ENCODE peak calls at places on chromosomes 13 and 19, in five cellular contexts. One of them, this sample, is unnamed.

GRCh38 chr19:51702754-51703654 is 9.9 kb downstream of the SPACA6 start:
- DNase-seq in Karpas-422: no peak
- DNase-seq in GM23248: peak; percentile 21
- DNase-seq in K562: no peak
- DNase-seq in H9: peak; percentile 91
- DNase-seq in this sample: no peak

GRCh38 chr13:100497394-100497793 is 91.2 kb downstream of the GGACT start:
- DNase-seq in Karpas-422: no peak
- DNase-seq in GM23248: peak; percentile 44
- DNase-seq in K562: no peak
- DNase-seq in H9: no peak
- DNase-seq in this sample: no peak

GRCh38 chr13:109644069-109644750 is 142.2 kb downstream of the IRS2 start:
- DNase-seq in Karpas-422: no peak
- DNase-seq in GM23248: no peak
- DNase-seq in K562: no peak
- DNase-seq in H9: no peak
- DNase-seq in this sample: no peak

GRCh38 chr13:90868321-90868920 is 479.1 kb upstream of the MIR17HG start:
- DNase-seq in Karpas-422: peak; percentile 74
- DNase-seq in GM23248: peak; percentile 47
- DNase-seq in K562: peak; percentile 63
- DNase-seq in H9: no peak
- DNase-seq in this sample: no peak

GRCh38 chr13:106205871-106206270 is 329.6 kb downstream of the EFNB2 start:
- DNase-seq in Karpas-422: no peak
- DNase-seq in GM23248: no peak
- DNase-seq in K562: no peak
- DNase-seq in H9: no peak
- DNase-seq in this sample: no peak

GRCh38 chr19:34555447-34555846 is 73.9 kb downstream of the WTIP start:
- DNase-seq in Karpas-422: peak; percentile 80
- DNase-seq in GM23248: peak; percentile 20
- DNase-seq in K562: no peak
- DNase-seq in H9: peak; percentile 61
- DNase-seq in this sample: peak; percentile 29

GRCh38 chr19:32097620-32098019 is 247.8 kb upstream of the ZNF507 start:
- DNase-seq in Karpas-422: no peak
- DNase-seq in GM23248: no peak
- DNase-seq in K562: no peak
- DNase-seq in H9: no peak
- DNase-seq in this sample: no peak

GRCh38 chr19:27974082-27974513 is 1238.9 kb downstream of the UQCRFS1 start:
- DNase-seq in Karpas-422: peak; percentile 72
- DNase-seq in GM23248: peak; percentile 69
- DNase-seq in K562: peak; percentile 26
- DNase-seq in H9: peak; percentile 44
- DNase-seq in this sample: peak; percentile 38

GRCh38 chr19:41616785-41617621 is 9.9 kb downstream of the CEACAM4 start:
- DNase-seq in Karpas-422: peak; percentile 48
- DNase-seq in GM23248: peak; percentile 44
- DNase-seq in K562: peak; percentile 23
- DNase-seq in H9: peak; percentile 30
- DNase-seq in this sample: peak; percentile 51

GRCh38 chr13:41505209-41505835 is 48.0 kb downstream of the RGCC start:
- DNase-seq in Karpas-422: no peak
- DNase-seq in GM23248: peak; percentile 94
- DNase-seq in K562: no peak
- DNase-seq in H9: no peak
- DNase-seq in this sample: no peak

GRCh38 chr13:39369161-39369890 is 233.7 kb downstream of the LHFPL6 start:
- DNase-seq in Karpas-422: no peak
- DNase-seq in GM23248: no peak
- DNase-seq in K562: no peak
- DNase-seq in H9: no peak
- DNase-seq in this sample: no peak

GRCh38 chr13:26021516-26021915 is 30.3 kb downstream of the SHISA2 start:
- DNase-seq in Karpas-422: no peak
- DNase-seq in GM23248: no peak
- DNase-seq in K562: no peak
- DNase-seq in H9: no peak
- DNase-seq in this sample: no peak

GRCh38 chr19:47581605-47582319 is 8.8 kb upstream of the ZNF541 start:
- DNase-seq in Karpas-422: no peak
- DNase-seq in GM23248: no peak
- DNase-seq in K562: no peak
- DNase-seq in H9: no peak
- DNase-seq in this sample: no peak

GRCh38 chr13:110044521-110045200 is 258.3 kb upstream of the IRS2 start:
- DNase-seq in Karpas-422: no peak
- DNase-seq in GM23248: peak; percentile 82
- DNase-seq in K562: no peak
- DNase-seq in H9: no peak
- DNase-seq in this sample: no peak

GRCh38 chr19:10230904-10231623 is at the start of gene S1PR2:
- DNase-seq in Karpas-422: peak; percentile 90
- DNase-seq in GM23248: peak; percentile 91
- DNase-seq in K562: peak; percentile 95
- DNase-seq in H9: peak; percentile 86
- DNase-seq in this sample: peak; percentile 61

GRCh38 chr19:46717716-46718143 is 816 bp upstream of the PRKD2 start:
- DNase-seq in Karpas-422: peak; percentile 52
- DNase-seq in GM23248: peak; percentile 45
- DNase-seq in K562: no peak
- DNase-seq in H9: no peak
- DNase-seq in this sample: no peak

GRCh38 chr19:52735734-52736133 is 890 bp upstream of the ZNF611 start:
- DNase-seq in Karpas-422: no peak
- DNase-seq in GM23248: peak; percentile 15
- DNase-seq in K562: no peak
- DNase-seq in H9: peak; percentile 97
- DNase-seq in this sample: peak; percentile 15

GRCh38 chr19:56152644-56153043 is 11.6 kb downstream of the ZNF444 start:
- DNase-seq in Karpas-422: no peak
- DNase-seq in GM23248: no peak
- DNase-seq in K562: no peak
- DNase-seq in H9: no peak
- DNase-seq in this sample: no peak

GRCh38 chr13:73096173-73097117 is 37.6 kb downstream of the KLF5 start:
- DNase-seq in Karpas-422: no peak
- DNase-seq in GM23248: no peak
- DNase-seq in K562: peak; percentile 8
- DNase-seq in H9: no peak
- DNase-seq in this sample: no peak

GRCh38 chr19:52690395-52691214 is 44.2 kb downstream of the ZNF611 start:
- DNase-seq in Karpas-422: peak; percentile 98
- DNase-seq in GM23248: peak; percentile 98
- DNase-seq in K562: peak; percentile 93
- DNase-seq in H9: peak; percentile 95
- DNase-seq in this sample: peak; percentile 96

GRCh38 chr13:108609353-108609752 is 20.1 kb upstream of the MYO16 start:
- DNase-seq in Karpas-422: peak; percentile 45
- DNase-seq in GM23248: peak; percentile 24
- DNase-seq in K562: no peak
- DNase-seq in H9: no peak
- DNase-seq in this sample: no peak

GRCh38 chr13:43235028-43235427 is 211.6 kb downstream of the DNAJC15 start:
- DNase-seq in Karpas-422: no peak
- DNase-seq in GM23248: no peak
- DNase-seq in K562: no peak
- DNase-seq in H9: no peak
- DNase-seq in this sample: no peak

DNA sequence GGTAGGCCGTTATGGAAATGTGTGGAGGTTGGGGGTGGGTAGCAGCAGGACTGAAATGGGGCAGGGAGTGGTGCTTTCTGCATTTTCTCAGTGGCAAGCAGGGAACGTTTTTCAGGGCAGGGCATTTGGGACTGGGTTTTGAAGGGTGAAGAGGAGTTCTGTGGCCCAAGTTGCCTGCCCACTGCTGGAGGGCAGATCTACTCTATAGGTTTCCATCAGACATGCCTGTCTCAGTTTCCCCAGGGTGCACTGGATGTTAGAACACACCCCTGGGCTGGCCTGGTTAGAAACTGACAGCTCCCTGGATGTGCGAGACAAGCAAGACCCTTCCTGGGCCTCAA is 870 bp upstream of the GRIN3B start:
- DNase-seq in Karpas-422: no peak
- DNase-seq in GM23248: no peak
- DNase-seq in K562: no peak
- DNase-seq in H9: no peak
- DNase-seq in this sample: no peak
- H3K79me2 ChIP-seq in Karpas-422: no peaks in the 10 kb centered on the region
- H3K79me2 ChIP-seq in GM23248: no peaks in the 10 kb centered on the region
- H3K79me2 ChIP-seq in K562: no peaks in the 10 kb centered on the region
- H3K79me2 ChIP-seq in H9: peaks cover 2% of the 10 kb centered on the region
- H3K79me2 ChIP-seq in this sample: no peaks in the 10 kb centered on the region

DNA sequence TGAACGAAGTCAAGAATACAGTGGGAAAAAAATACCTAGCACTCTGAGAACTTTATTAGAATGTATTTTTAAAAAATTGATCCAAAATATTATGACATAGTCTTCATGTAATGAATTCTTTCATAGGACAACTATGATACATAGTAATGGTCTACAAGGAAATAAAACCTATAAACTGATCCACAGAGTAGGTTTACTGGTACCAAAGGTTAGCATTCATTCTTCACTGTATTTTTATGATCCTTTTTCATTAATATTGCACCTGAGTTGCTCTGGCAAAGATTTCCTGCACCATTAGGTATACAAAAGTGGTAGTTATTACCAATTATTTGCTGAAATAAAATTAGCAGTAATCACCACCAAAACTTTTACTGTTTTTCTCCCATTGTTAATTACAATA is 4.2 kb downstream of the NEK3 start:
- DNase-seq in Karpas-422: no peak
- DNase-seq in GM23248: no peak
- DNase-seq in K562: no peak
- DNase-seq in H9: no peak
- DNase-seq in this sample: no peak
- H3K79me2 ChIP-seq in Karpas-422: peaks cover 16% of the 10 kb centered on the region
- H3K79me2 ChIP-seq in GM23248: peaks cover 13% of the 10 kb centered on the region
- H3K79me2 ChIP-seq in K562: no peaks in the 10 kb centered on the region
- H3K79me2 ChIP-seq in H9: no peaks in the 10 kb centered on the region
- H3K79me2 ChIP-seq in this sample: no peaks in the 10 kb centered on the region

DNA sequence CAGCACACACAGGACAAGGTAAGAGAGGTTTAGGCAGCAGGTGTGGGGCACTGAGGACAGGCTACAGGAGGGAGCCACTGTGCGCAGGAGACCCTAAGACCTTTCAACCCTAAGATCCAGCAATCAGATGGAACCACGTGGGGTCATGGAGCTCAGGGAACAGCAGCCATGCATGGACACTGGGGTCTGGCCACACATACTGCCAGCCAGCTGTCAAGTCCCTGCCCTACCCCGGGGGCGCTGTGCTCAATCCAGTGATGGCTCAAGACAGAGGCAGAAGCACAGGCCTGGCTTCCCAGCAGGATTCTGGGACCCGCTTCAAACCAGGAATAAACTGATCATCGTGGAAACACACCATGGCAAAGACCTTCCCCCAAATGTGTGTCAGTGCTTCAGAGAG is 25.5 kb upstream of the EPHX3 start:
- DNase-seq in Karpas-422: no peak
- DNase-seq in GM23248: no peak
- DNase-seq in K562: no peak
- DNase-seq in H9: no peak
- DNase-seq in this sample: no peak
- H3K79me2 ChIP-seq in Karpas-422: peaks cover 54% of the 10 kb centered on the region
- H3K79me2 ChIP-seq in GM23248: peaks cover 100% of the 10 kb centered on the region
- H3K79me2 ChIP-seq in K562: no peaks in the 10 kb centered on the region
- H3K79me2 ChIP-seq in H9: no peaks in the 10 kb centered on the region
- H3K79me2 ChIP-seq in this sample: peaks cover 87% of the 10 kb centered on the region

GRCh38 chr19:17091758-17092333 is 16.3 kb downstream of the MYO9B start:
- DNase-seq in Karpas-422: peak; percentile 63
- DNase-seq in GM23248: no peak
- DNase-seq in K562: peak; percentile 38
- DNase-seq in H9: no peak
- DNase-seq in this sample: no peak

GRCh38 chr19:17097593-17098126 is 22.1 kb downstream of the MYO9B start:
- DNase-seq in Karpas-422: no peak
- DNase-seq in GM23248: peak; percentile 66
- DNase-seq in K562: peak; percentile 63
- DNase-seq in H9: no peak
- DNase-seq in this sample: no peak

GRCh38 chr19:17092696-17093095 is 17.1 kb downstream of the MYO9B start:
- DNase-seq in Karpas-422: no peak
- DNase-seq in GM23248: no peak
- DNase-seq in K562: no peak
- DNase-seq in H9: no peak
- DNase-seq in this sample: no peak

GRCh38 chr19:17098326-17098725 is 22.7 kb downstream of the MYO9B start:
- DNase-seq in Karpas-422: no peak
- DNase-seq in GM23248: no peak
- DNase-seq in K562: no peak
- DNase-seq in H9: no peak
- DNase-seq in this sample: no peak

GRCh38 chr19:17095141-17095919 is 19.8 kb downstream of the MYO9B start:
- DNase-seq in Karpas-422: no peak
- DNase-seq in GM23248: peak; percentile 87
- DNase-seq in K562: no peak
- DNase-seq in H9: no peak
- DNase-seq in this sample: no peak
- H3K79me2 ChIP-seq in Karpas-422: peaks cover 90% of the 10 kb centered on the region
- H3K79me2 ChIP-seq in GM23248: peaks cover 100% of the 10 kb centered on the region
- H3K79me2 ChIP-seq in K562: peaks cover 80% of the 10 kb centered on the region
- H3K79me2 ChIP-seq in H9: peaks cover 7% of the 10 kb centered on the region
- H3K79me2 ChIP-seq in this sample: peaks cover 89% of the 10 kb centered on the region

GRCh38 chr13:114116734-114117133 is 15.7 kb downstream of the RASA3 start:
- DNase-seq in Karpas-422: no peak
- DNase-seq in GM23248: no peak
- DNase-seq in K562: no peak
- DNase-seq in H9: no peak
- DNase-seq in this sample: no peak

GRCh38 chr13:114115191-114115671 is 17.2 kb downstream of the RASA3 start:
- DNase-seq in Karpas-422: no peak
- DNase-seq in GM23248: peak; percentile 90
- DNase-seq in K562: peak; percentile 27
- DNase-seq in H9: no peak
- DNase-seq in this sample: no peak

GRCh38 chr13:114113961-114114360 is 18.5 kb downstream of the RASA3 start:
- DNase-seq in Karpas-422: no peak
- DNase-seq in GM23248: no peak
- DNase-seq in K562: no peak
- DNase-seq in H9: no peak
- DNase-seq in this sample: no peak

GRCh38 chr13:114118086-114118762 is 14.2 kb downstream of the RASA3 start:
- DNase-seq in Karpas-422: no peak
- DNase-seq in GM23248: peak; percentile 48
- DNase-seq in K562: no peak
- DNase-seq in H9: no peak
- DNase-seq in this sample: no peak

DNA sequence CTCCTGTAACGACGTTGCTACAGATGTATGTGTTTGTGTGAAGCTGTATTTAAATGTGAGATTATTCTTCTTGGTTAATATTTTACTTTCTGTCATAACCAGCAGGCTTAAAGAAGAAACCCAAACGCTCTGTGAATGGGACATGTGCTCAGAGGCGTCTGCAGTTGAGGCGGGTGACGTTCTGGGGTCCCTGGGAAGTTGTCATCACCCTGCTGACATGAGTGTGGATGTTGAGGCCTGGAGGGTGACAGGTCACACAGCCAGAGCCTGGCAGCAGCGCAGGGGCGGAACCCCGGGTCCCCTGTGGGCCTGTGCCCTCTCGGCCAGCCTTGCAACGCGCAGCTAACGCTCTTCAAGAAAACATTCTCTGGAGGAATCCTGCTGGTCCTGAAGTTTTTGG is 16.6 kb downstream of the RASA3 start:
- DNase-seq in Karpas-422: no peak
- DNase-seq in GM23248: no peak
- DNase-seq in K562: no peak
- DNase-seq in H9: no peak
- DNase-seq in this sample: no peak
- H3K79me2 ChIP-seq in Karpas-422: no peaks in the 10 kb centered on the region
- H3K79me2 ChIP-seq in GM23248: peaks cover 76% of the 10 kb centered on the region
- H3K79me2 ChIP-seq in K562: peaks cover 39% of the 10 kb centered on the region
- H3K79me2 ChIP-seq in H9: peaks cover 3% of the 10 kb centered on the region
- H3K79me2 ChIP-seq in this sample: peaks cover 76% of the 10 kb centered on the region